ENCODE peak calls at places on chromosomes 12 and 14, in five cellular contexts. J is memory B cell, A is HTR-8/SVneo, P is ACHN, E is lung. Z is an unnamed sample.
A peak's percentile ranks its signal among the peaks of the same experiment; 100 is the strongest.

GRCh38 chr12:109466305-109466704 is 10.8 kb downstream of the KCTD10 start:
- DNase-seq in J (no peak), A (no peak), P (no peak), E (no peak), Z (no peak)

GRCh38 chr14:66395300-66395699 is 90.9 kb upstream of the CCDC196 start:
- DNase-seq in J (no peak), A (no peak), P (no peak), E (no peak), Z (peak; percentile 14)

GRCh38 chr14:56855891-56856461 is 45.7 kb upstream of the OTX2 start:
- DNase-seq in J (no peak), A (no peak), P (no peak), E (no peak), Z (no peak)

GRCh38 chr14:24261256-24261968 is 1.6 kb downstream of the TGM1 start:
- DNase-seq in J (no peak), A (no peak), P (no peak), E (no peak), Z (no peak)

GRCh38 chr12:66776974-66777373 is 98.1 kb upstream of the GRIP1 start:
- DNase-seq in J (no peak), A (no peak), P (no peak), E (no peak), Z (no peak)

GRCh38 chr14:75470238-75470797 is 42.5 kb downstream of the JDP2 start:
- DNase-seq in J (no peak), A (no peak), P (no peak), E (no peak), Z (no peak)

GRCh38 chr14:61774861-61775260 is 12.6 kb downstream of the SNAPC1 start:
- DNase-seq in J (no peak), A (no peak), P (no peak), E (no peak), Z (no peak)

GRCh38 chr12:106248849-106249371 is 1.1 kb upstream of the CKAP4 start:
- DNase-seq in J (no peak), A (no peak), P (no peak), E (no peak), Z (peak; percentile 9)

GRCh38 chr14:24376448-24377070 is 8.6 kb downstream of the NFATC4 start:
- DNase-seq in J (no peak), A (no peak), P (no peak), E (no peak), Z (no peak)

GRCh38 chr12:120230326-120230973 is 29.5 kb upstream of the RPLP0 start:
- DNase-seq in J (no peak), A (peak; percentile 92), P (peak; percentile 100), E (peak; percentile 56), Z (peak; percentile 92)

GRCh38 chr12:77493311-77493710 is 337.4 kb upstream of the NAV3 start:
- DNase-seq in J (no peak), A (no peak), P (no peak), E (no peak), Z (no peak)

GRCh38 chr14:77088219-77088618 is 9.8 kb upstream of the CIPC start:
- DNase-seq in J (no peak), A (no peak), P (no peak), E (peak; percentile 64), Z (peak; percentile 61)

GRCh38 chr12:116456683-116457082 is 102.5 kb upstream of the MAP1LC3B2 start:
- DNase-seq in J (no peak), A (no peak), P (no peak), E (no peak), Z (no peak)

GRCh38 chr12:118359541-118359915 is 13.2 kb downstream of the TAOK3 start:
- DNase-seq in J (no peak), A (no peak), P (no peak), E (no peak), Z (no peak)

GRCh38 chr14:29521526-29522137 is 406.0 kb downstream of the PRKD1 start:
- DNase-seq in J (no peak), A (peak; percentile 9), P (peak; percentile 11), E (no peak), Z (no peak)

GRCh38 chr12:131711551-131712205 is 788 bp downstream of the SFSWAP start:
- DNase-seq in J (no peak), A (no peak), P (no peak), E (no peak), Z (no peak)

GRCh38 chr12:72296389-72296788 is 24.2 kb downstream of the TRHDE start:
- DNase-seq in J (no peak), A (peak; percentile 39), P (peak; percentile 42), E (no peak), Z (peak; percentile 98)

GRCh38 chr12:89451876-89452275 is 72.7 kb downstream of the GALNT4 start:
- DNase-seq in J (no peak), A (peak; percentile 46), P (no peak), E (no peak), Z (peak; percentile 88)

GRCh38 chr14:105857223-105857815 is 330.9 kb downstream of the TMEM121 start:
- DNase-seq in J (no peak), A (no peak), P (no peak), E (no peak), Z (no peak)

GRCh38 chr12:1355396-1355795 is 239.0 kb downstream of the FBXL14 start:
- DNase-seq in J (no peak), A (no peak), P (no peak), E (no peak), Z (no peak)

GRCh38 chr14:38592764-38593442 is 337.0 kb upstream of the CLEC14A start:
- DNase-seq in J (no peak), A (no peak), P (no peak), E (no peak), Z (no peak)

GRCh38 chr12:60863421-60863820 is 1267.6 kb downstream of the SLC16A7 start:
- DNase-seq in J (no peak), A (no peak), P (no peak), E (no peak), Z (no peak)

GRCh38 chr12:98417303-98417702 is 98.1 kb upstream of the TMPO start:
- DNase-seq in J (no peak), A (no peak), P (no peak), E (no peak), Z (no peak)

GRCh38 chr12:128365831-128366231 is 98.9 kb downstream of the TMEM132C start:
- DNase-seq in J (no peak), A (no peak), P (no peak), E (no peak), Z (no peak)

GRCh38 chr12:98701166-98701565 is 56.1 kb downstream of the APAF1 start:
- DNase-seq in J (no peak), A (no peak), P (no peak), E (no peak), Z (no peak)

GRCh38 chr12:29591140-29592020 is 93.9 kb upstream of the OVCH1 start:
- DNase-seq in J (no peak), A (no peak), P (no peak), E (no peak), Z (peak; percentile 13)

GRCh38 chr12:105674871-105675699 is 344.6 kb downstream of the C12orf75 start:
- DNase-seq in J (no peak), A (no peak), P (no peak), E (no peak), Z (peak; percentile 20)

GRCh38 chr14:92460916-92461579 is 52.5 kb upstream of the RIN3 start:
- DNase-seq in J (no peak), A (no peak), P (no peak), E (no peak), Z (no peak)

GRCh38 chr12:129184066-129184695 is 330.9 kb downstream of the GLT1D1 start:
- DNase-seq in J (no peak), A (no peak), P (no peak), E (no peak), Z (no peak)

GRCh38 chr12:65827827-65828231 is 3.5 kb downstream of the HMGA2 start:
- DNase-seq in J (no peak), A (no peak), P (peak; percentile 52), E (no peak), Z (peak; percentile 54)

GRCh38 chr12:32896438-32897275 is at the start of gene PKP2:
- DNase-seq in J (peak; percentile 20), A (peak; percentile 52), P (peak; percentile 89), E (peak; percentile 71), Z (peak; percentile 50)

GRCh38 chr14:72463291-72463866 is 430.5 kb downstream of the DPF3 start:
- DNase-seq in J (no peak), A (peak; percentile 53), P (no peak), E (no peak), Z (peak; percentile 63)

GRCh38 chr12:15131462-15131861 is 89.8 kb downstream of the RERG start:
- DNase-seq in J (no peak), A (no peak), P (peak; percentile 10), E (no peak), Z (peak; percentile 47)

GRCh38 chr14:43651185-43651787 is 855.8 kb downstream of the FSCB start:
- DNase-seq in J (no peak), A (no peak), P (no peak), E (no peak), Z (no peak)